ENCODE peak calls at places on chromosome 14, in seven cellular contexts. One of them, this sample, is unnamed.

GRCh38 chr14:61556455-61556854 is 138.9 kb upstream of the HIF1A start:
- DNase-seq in SK-N-SH: no peak
- DNase-seq in HepG2: peak; percentile 50
- DNase-seq in Panc1: no peak
- DNase-seq in transverse colon: no peak
- DNase-seq in breast epithelium: no peak
- DNase-seq in stomach: no peak
- DNase-seq in this sample: no peak

GRCh38 chr14:22841311-22841710 is 4.9 kb downstream of the MMP14 start:
- DNase-seq in SK-N-SH: no peak
- DNase-seq in HepG2: no peak
- DNase-seq in Panc1: no peak
- DNase-seq in transverse colon: no peak
- DNase-seq in breast epithelium: no peak
- DNase-seq in stomach: no peak
- DNase-seq in this sample: no peak

GRCh38 chr14:52061890-52062289 is 7.0 kb downstream of the NID2 start:
- DNase-seq in SK-N-SH: no peak
- DNase-seq in HepG2: no peak
- DNase-seq in Panc1: no peak
- DNase-seq in transverse colon: no peak
- DNase-seq in breast epithelium: no peak
- DNase-seq in stomach: no peak
- DNase-seq in this sample: no peak

GRCh38 chr14:101349108-101349507 is 212.2 kb upstream of the DIO3 start:
- DNase-seq in SK-N-SH: no peak
- DNase-seq in HepG2: no peak
- DNase-seq in Panc1: no peak
- DNase-seq in transverse colon: no peak
- DNase-seq in breast epithelium: no peak
- DNase-seq in stomach: peak; percentile 8
- DNase-seq in this sample: no peak

GRCh38 chr14:99055816-99056215 is 216.2 kb downstream of the BCL11B start:
- DNase-seq in SK-N-SH: no peak
- DNase-seq in HepG2: no peak
- DNase-seq in Panc1: no peak
- DNase-seq in transverse colon: peak; percentile 24
- DNase-seq in breast epithelium: no peak
- DNase-seq in stomach: no peak
- DNase-seq in this sample: no peak

GRCh38 chr14:73935666-73936065 is 14.2 kb downstream of the FAM161B start:
- DNase-seq in SK-N-SH: peak; percentile 51
- DNase-seq in HepG2: no peak
- DNase-seq in Panc1: no peak
- DNase-seq in transverse colon: no peak
- DNase-seq in breast epithelium: no peak
- DNase-seq in stomach: no peak
- DNase-seq in this sample: no peak

GRCh38 chr14:85387181-85387580 is 142.8 kb upstream of the FLRT2 start:
- DNase-seq in SK-N-SH: no peak
- DNase-seq in HepG2: no peak
- DNase-seq in Panc1: no peak
- DNase-seq in transverse colon: no peak
- DNase-seq in breast epithelium: no peak
- DNase-seq in stomach: no peak
- DNase-seq in this sample: no peak

GRCh38 chr14:105067140-105067968 is 2.1 kb upstream of the GPR132 start:
- DNase-seq in SK-N-SH: no peak
- DNase-seq in HepG2: no peak
- DNase-seq in Panc1: no peak
- DNase-seq in transverse colon: no peak
- DNase-seq in breast epithelium: no peak
- DNase-seq in stomach: no peak
- DNase-seq in this sample: peak; percentile 72

GRCh38 chr14:32883189-32883588 is 55.5 kb upstream of the NPAS3 start:
- DNase-seq in SK-N-SH: no peak
- DNase-seq in HepG2: no peak
- DNase-seq in Panc1: no peak
- DNase-seq in transverse colon: no peak
- DNase-seq in breast epithelium: no peak
- DNase-seq in stomach: no peak
- DNase-seq in this sample: no peak

DNA sequence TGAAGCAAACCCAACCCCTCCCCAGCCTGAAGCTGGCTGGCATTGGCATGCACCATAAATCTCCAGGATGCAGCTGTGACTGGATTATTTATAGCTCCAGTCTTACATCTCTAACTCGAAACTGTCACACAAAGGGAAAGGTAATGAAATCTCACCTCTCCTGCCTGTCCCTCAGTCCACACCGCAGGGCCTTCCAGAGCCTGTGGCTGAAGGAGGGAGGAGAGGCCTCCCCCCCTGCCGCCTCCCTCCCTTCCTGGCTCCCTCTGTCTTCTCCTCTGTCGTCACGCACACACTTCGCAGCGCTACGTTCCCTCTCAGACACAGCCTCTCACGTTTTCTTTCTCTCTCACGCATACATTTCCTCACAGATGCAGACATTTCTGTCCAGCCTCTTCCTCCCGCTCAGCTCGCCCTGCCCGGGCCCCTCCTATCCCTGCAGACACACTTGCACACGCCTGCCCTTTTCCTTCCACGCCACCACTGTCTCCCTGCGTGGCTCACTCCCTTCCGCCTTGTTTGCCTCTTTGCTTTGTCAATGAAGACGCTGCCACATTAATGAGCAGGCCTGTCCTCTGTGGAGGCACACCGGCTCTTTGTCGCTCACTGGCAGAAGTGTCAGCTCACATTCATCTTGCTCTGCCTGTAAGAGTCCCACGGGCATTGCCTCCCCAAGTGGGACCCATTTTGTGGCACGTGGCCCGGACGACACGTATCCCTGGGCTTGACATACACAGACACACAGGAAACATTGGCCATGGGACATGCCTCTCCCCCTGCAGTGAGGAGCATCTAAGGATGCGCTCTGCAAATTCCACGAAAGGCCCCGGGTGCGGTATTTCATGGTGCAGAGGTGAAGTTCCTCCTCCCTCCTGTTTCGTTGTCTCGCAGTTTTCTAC is 27.9 kb downstream of the IRF2BPL start:
- DNase-seq in SK-N-SH: peak; percentile 48
- DNase-seq in HepG2: no peak
- DNase-seq in Panc1: no peak
- DNase-seq in transverse colon: no peak
- DNase-seq in breast epithelium: no peak
- DNase-seq in stomach: peak; percentile 42
- DNase-seq in this sample: peak; percentile 35
- H3K4me3 ChIP-seq in SK-N-SH: no peak overlapping the region
- H3K4me3 ChIP-seq in HepG2: no peak overlapping the region
- H3K4me3 ChIP-seq in Panc1: no peak overlapping the region
- H3K4me3 ChIP-seq in transverse colon: peak overlapping the region; percentile 5
- H3K4me3 ChIP-seq in breast epithelium: no peak overlapping the region
- H3K4me3 ChIP-seq in stomach: peak overlapping the region; percentile 9
- H3K4me3 ChIP-seq in this sample: no peak overlapping the region

GRCh38 chr14:74988131-74988530 is 14.6 kb upstream of the EIF2B2 start:
- DNase-seq in SK-N-SH: no peak
- DNase-seq in HepG2: no peak
- DNase-seq in Panc1: no peak
- DNase-seq in transverse colon: no peak
- DNase-seq in breast epithelium: peak; percentile 48
- DNase-seq in stomach: no peak
- DNase-seq in this sample: no peak
- H3K27ac ChIP-seq in SK-N-SH: no peak overlapping the region
- H3K27ac ChIP-seq in HepG2: no peak overlapping the region
- H3K27ac ChIP-seq in Panc1: no peak overlapping the region
- H3K27ac ChIP-seq in transverse colon: no peak overlapping the region
- H3K27ac ChIP-seq in breast epithelium: peak overlapping the region; percentile 81
- H3K27ac ChIP-seq in stomach: no peak overlapping the region
- H3K27ac ChIP-seq in this sample: no peak overlapping the region

DNA sequence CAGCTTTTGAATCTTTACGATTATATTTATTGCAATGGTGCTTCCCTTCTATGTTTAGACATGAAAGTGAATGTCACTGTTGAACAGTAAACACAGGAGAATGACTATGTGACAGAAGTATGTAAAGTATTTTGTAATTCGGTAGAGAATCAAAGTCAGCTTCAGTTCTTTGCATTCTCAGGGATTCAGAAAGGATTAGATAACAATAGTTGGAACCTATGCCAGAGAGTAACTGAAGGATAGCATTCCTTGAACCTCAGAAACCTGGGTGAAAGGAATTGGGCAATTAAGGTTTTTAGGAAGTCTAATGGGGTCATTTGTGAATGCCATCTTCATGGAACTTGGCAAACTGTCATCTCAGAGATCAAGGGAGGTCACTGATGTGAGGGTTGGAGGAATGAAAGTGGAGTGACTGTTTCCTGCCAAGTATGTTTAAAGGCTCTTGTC is 305.3 kb upstream of the DDHD1 start:
- DNase-seq in SK-N-SH: no peak
- DNase-seq in HepG2: peak; percentile 96
- DNase-seq in Panc1: peak; percentile 2
- DNase-seq in transverse colon: no peak
- DNase-seq in breast epithelium: no peak
- DNase-seq in stomach: no peak
- DNase-seq in this sample: no peak
- TF ChIP-seq POLR2AphosphoS5 in SK-N-SH: no peak
- TF ChIP-seq POLR2AphosphoS5 in HepG2: no peak
- TF ChIP-seq POLR2AphosphoS5 in Panc1: no peak
- TF ChIP-seq POLR2AphosphoS5 in transverse colon: no peak
- TF ChIP-seq POLR2AphosphoS5 in breast epithelium: no peak
- TF ChIP-seq POLR2AphosphoS5 in stomach: no peak
- TF ChIP-seq POLR2AphosphoS5 in this sample: no peak

GRCh38 chr14:96203635-96204034 is 1.0 kb upstream of the BDKRB2 start:
- DNase-seq in SK-N-SH: no peak
- DNase-seq in HepG2: no peak
- DNase-seq in Panc1: no peak
- DNase-seq in transverse colon: no peak
- DNase-seq in breast epithelium: no peak
- DNase-seq in stomach: no peak
- DNase-seq in this sample: no peak
- H3K4me3 ChIP-seq in SK-N-SH: no peak overlapping the region
- H3K4me3 ChIP-seq in HepG2: no peak overlapping the region
- H3K4me3 ChIP-seq in Panc1: no peak overlapping the region
- H3K4me3 ChIP-seq in transverse colon: no peak overlapping the region
- H3K4me3 ChIP-seq in breast epithelium: peak overlapping the region; percentile 54
- H3K4me3 ChIP-seq in stomach: peak overlapping the region; percentile 53
- H3K4me3 ChIP-seq in this sample: no peak overlapping the region

GRCh38 chr14:65433157-65433556 is 20.6 kb downstream of the FUT8 start:
- DNase-seq in SK-N-SH: no peak
- DNase-seq in HepG2: no peak
- DNase-seq in Panc1: no peak
- DNase-seq in transverse colon: no peak
- DNase-seq in breast epithelium: no peak
- DNase-seq in stomach: no peak
- DNase-seq in this sample: no peak
- H3K27ac ChIP-seq in SK-N-SH: no peak overlapping the region
- H3K27ac ChIP-seq in HepG2: no peak overlapping the region
- H3K27ac ChIP-seq in Panc1: no peak overlapping the region
- H3K27ac ChIP-seq in transverse colon: no peak overlapping the region
- H3K27ac ChIP-seq in breast epithelium: no peak overlapping the region
- H3K27ac ChIP-seq in stomach: no peak overlapping the region
- H3K27ac ChIP-seq in this sample: no peak overlapping the region

DNA sequence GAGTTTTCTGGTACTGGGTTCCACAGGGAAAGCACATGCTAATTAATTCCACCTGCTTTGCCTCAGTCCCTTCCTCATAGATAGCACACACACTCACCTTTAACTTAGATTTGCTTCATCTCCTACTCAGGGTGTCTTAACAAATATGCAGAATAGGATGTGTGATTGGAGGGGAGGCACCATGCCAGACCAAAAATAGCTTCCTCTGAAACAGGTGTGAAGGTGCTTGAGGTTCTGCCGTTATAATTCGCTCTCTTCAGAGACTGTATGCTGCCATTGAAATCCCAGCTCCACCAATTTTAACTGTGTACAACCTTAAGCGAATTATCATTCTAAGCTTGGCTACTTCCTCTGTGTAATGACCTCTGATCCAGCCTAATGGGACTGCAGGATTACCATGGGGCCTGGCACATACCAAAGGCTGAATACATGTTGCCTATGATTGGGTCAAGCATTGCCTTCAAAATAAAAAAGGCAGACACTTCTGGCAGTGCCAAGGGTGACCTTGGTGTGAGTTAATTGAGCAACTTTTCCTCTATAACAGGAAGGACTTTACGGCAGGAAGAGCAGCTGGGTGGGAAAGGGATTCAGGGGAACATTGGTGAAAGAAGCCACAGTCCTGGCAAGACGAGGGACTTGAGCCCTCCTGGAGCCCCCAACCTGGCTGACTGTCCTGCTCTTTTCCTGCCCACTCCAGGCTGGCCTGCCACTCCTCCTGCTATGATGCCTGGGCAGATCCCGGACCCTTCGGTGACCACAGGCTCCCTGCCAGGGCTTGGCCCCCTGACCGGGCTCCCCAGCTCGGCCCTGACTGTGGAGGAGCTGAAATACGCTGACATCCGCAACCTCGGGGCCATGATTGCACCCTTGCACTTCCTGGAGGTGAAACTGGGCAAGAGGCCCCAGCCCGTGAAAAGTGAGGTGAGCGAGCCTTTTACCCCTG is 9.7 kb downstream of the JDP2 start:
- DNase-seq in SK-N-SH: no peak
- DNase-seq in HepG2: no peak
- DNase-seq in Panc1: no peak
- DNase-seq in transverse colon: no peak
- DNase-seq in breast epithelium: no peak
- DNase-seq in stomach: no peak
- DNase-seq in this sample: no peak
- TF ChIP-seq POLR2AphosphoS5 in SK-N-SH: no peak
- TF ChIP-seq POLR2AphosphoS5 in HepG2: no peak
- TF ChIP-seq POLR2AphosphoS5 in Panc1: no peak
- TF ChIP-seq POLR2AphosphoS5 in transverse colon: no peak
- TF ChIP-seq POLR2AphosphoS5 in breast epithelium: no peak
- TF ChIP-seq POLR2AphosphoS5 in stomach: no peak
- TF ChIP-seq POLR2AphosphoS5 in this sample: no peak

DNA sequence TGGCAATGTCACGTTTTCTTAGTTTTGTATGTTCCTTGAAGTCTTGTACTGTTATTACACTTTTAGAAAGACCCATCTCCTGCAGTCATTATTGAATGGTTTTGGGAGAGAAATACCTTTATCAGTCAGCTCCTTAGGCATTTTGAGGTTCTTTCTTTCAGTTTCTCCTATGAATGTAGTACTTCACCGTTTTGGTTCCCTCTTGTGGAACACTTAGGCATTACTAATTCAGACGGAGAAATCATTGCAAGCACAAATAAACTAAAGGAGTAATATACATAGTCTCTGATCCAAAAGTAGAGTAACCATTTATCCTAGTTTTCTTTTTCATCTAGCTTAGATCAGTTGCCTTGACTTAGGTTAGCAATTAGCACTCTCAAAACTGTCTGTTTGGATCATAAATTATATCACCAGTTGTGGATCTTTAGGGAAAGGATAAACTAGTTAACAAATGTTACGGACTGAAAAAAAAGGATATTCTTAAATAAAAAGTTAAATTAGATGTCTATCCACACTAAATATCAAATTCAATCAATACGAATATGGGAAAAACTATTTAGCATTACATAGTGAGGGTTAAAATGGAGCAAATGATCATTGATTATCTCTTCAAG is 1538.3 kb upstream of the SEL1L start:
- DNase-seq in SK-N-SH: no peak
- DNase-seq in HepG2: peak; percentile 18
- DNase-seq in Panc1: no peak
- DNase-seq in transverse colon: no peak
- DNase-seq in breast epithelium: no peak
- DNase-seq in stomach: no peak
- DNase-seq in this sample: no peak
- H3K4me3 ChIP-seq in SK-N-SH: no peak overlapping the region
- H3K4me3 ChIP-seq in HepG2: no peak overlapping the region
- H3K4me3 ChIP-seq in Panc1: no peak overlapping the region
- H3K4me3 ChIP-seq in transverse colon: no peak overlapping the region
- H3K4me3 ChIP-seq in breast epithelium: no peak overlapping the region
- H3K4me3 ChIP-seq in stomach: no peak overlapping the region
- H3K4me3 ChIP-seq in this sample: no peak overlapping the region

This sample was measured in HL-60.